ENCODE peak calls at places on chromosomes 13 and 19, in four cellular contexts. R is IMR-90, Z is adrenal gland, O is NCI-H2081. L is an unnamed sample.

GRCh38 chr13:78131811-78132210 is 213.2 kb upstream of the EDNRB start:
- DNase-seq in R (peak; percentile 14), Z (no peak), O (no peak), L (no peak)

GRCh38 chr13:108877300-108877699 is 247.9 kb downstream of the MYO16 start:
- DNase-seq in R (peak; percentile 51), Z (no peak), O (no peak), L (no peak)

GRCh38 chr19:6801397-6802086 is 29.0 kb downstream of the VAV1 start:
- DNase-seq in R (no peak), Z (peak; percentile 73), O (no peak), L (peak; percentile 77)

GRCh38 chr19:18940791-18941627 is at the start of gene HOMER3:
- DNase-seq in R (peak; percentile 39), Z (peak; percentile 76), O (peak; percentile 31), L (peak; percentile 78)

GRCh38 chr19:31570718-31571117 is 221.5 kb upstream of the TSHZ3 start:
- DNase-seq in R (no peak), Z (no peak), O (no peak), L (no peak)

GRCh38 chr13:35874704-35875103 is 256.5 kb downstream of the DCLK1 start:
- DNase-seq in R (no peak), Z (no peak), O (no peak), L (no peak)

GRCh38 chr19:30092721-30093569 is 150.9 kb downstream of the URI1 start:
- DNase-seq in R (no peak), Z (no peak), O (no peak), L (no peak)

GRCh38 chr19:54473071-54473941 is at the start of gene CDC42EP5:
- DNase-seq in R (peak; percentile 85), Z (no peak), O (no peak), L (no peak)

GRCh38 chr13:97574926-97575325 is 141.0 kb downstream of the RAP2A start:
- DNase-seq in R (peak; percentile 52), Z (peak; percentile 59), O (no peak), L (no peak)

GRCh38 chr13:69264362-69265334 is 843.0 kb upstream of the ATXN8OS start:
- DNase-seq in R (no peak), Z (no peak), O (no peak), L (no peak)

GRCh38 chr19:29988351-29988750 is 46.3 kb downstream of the URI1 start:
- DNase-seq in R (no peak), Z (no peak), O (no peak), L (no peak)

GRCh38 chr19:50896591-50897190 is 14.5 kb downstream of the KLK4 start:
- DNase-seq in R (peak; percentile 65), Z (peak; percentile 60), O (no peak), L (no peak)

L was measured in lung.